ENCODE peak calls at places on chromosomes 13 and 19, in eight cellular contexts. N is astrocyte of the spinal cord, W is neural crest cell, X is transverse colon, B is AG04450, C is RWPE1, R is omental fat pad, O is Caco-2. G is an unnamed sample.

GRCh38 chr19:53977429-53977990 is 13.9 kb upstream of the CACNG6 start:
- DNase-seq in B (peak), X (peak), O (peak), N (peak), R (peak), C (peak), W (peak), G (peak)

GRCh38 chr13:97205465-97205864 is 16.7 kb upstream of the MBNL2 start:
- DNase-seq in O (no peak), N (no peak), R (no peak), C (no peak), B (no peak), W (no peak), X (no peak), G (no peak)

GRCh38 chr13:85501616-85502015 is 297.6 kb downstream of the SLITRK6 start:
- DNase-seq in O (no peak), X (no peak), C (no peak), R (no peak), W (no peak), B (no peak), N (no peak), G (no peak)

GRCh38 chr13:59532405-59532804 is 631.3 kb downstream of the DIAPH3 start:
- DNase-seq in W (no peak), R (no peak), B (no peak), C (peak), X (no peak), O (no peak), N (peak), G (no peak)

GRCh38 chr13:88937381-88937780 is 1266.2 kb downstream of the SLITRK5 start:
- DNase-seq in C (no peak), X (no peak), N (no peak), B (no peak), R (no peak), W (no peak), O (no peak), G (no peak)

GRCh38 chr13:48504606-48505369 is 28.1 kb downstream of the RCBTB2 start:
- DNase-seq in R (no peak), B (no peak), O (no peak), W (no peak), C (no peak), N (no peak), X (no peak), G (no peak)

GRCh38 chr13:113734826-113735125 is 24.2 kb upstream of the TMEM255B start:
- DNase-seq in W (no peak), R (no peak), C (no peak), N (no peak), X (no peak), B (no peak), O (no peak), G (no peak)

GRCh38 chr13:34247596-34247995 is 429.6 kb downstream of the RFC3 start:
- DNase-seq in N (no peak), R (no peak), X (no peak), W (no peak), B (no peak), O (no peak), C (no peak), G (no peak)

GRCh38 chr13:112178769-112179168 is 111.8 kb downstream of the SOX1 start:
- DNase-seq in R (no peak), N (no peak), O (no peak), X (no peak), B (no peak), W (no peak), C (no peak), G (no peak)

GRCh38 chr19:10289836-10290438 is at the start of gene ICAM5:
- DNase-seq in R (no peak), W (no peak), X (peak), B (no peak), C (peak), O (peak), N (no peak), G (no peak)

GRCh38 chr19:52535831-52536800 is 8.6 kb downstream of the ZNF808 start:
- DNase-seq in N (peak), C (peak), X (peak), B (peak), W (peak), O (no peak), R (peak), G (peak)

GRCh38 chr19:19405919-19406877 is 723 bp downstream of the GATAD2A start:
- DNase-seq in N (peak), O (peak), B (no peak), R (no peak), W (peak), C (peak), X (peak), G (peak)

GRCh38 chr19:47253467-47253881 is 2.9 kb upstream of the CCDC9 start:
- DNase-seq in W (no peak), O (no peak), X (no peak), B (peak), C (no peak), R (no peak), N (peak), G (no peak)

GRCh38 chr13:51048166-51048461 is 63.0 kb downstream of the C13orf42 start:
- DNase-seq in O (no peak), W (no peak), X (no peak), C (no peak), R (no peak), N (no peak), B (no peak), G (no peak)

GRCh38 chr13:91623151-91623550 is 224.7 kb downstream of the GPC5 start:
- DNase-seq in C (no peak), R (no peak), X (no peak), B (no peak), W (no peak), O (no peak), N (no peak), G (no peak)

GRCh38 chr13:34933349-34933748 is 8.7 kb upstream of the NBEA start:
- DNase-seq in R (no peak), W (no peak), N (no peak), O (no peak), X (no peak), B (no peak), C (no peak), G (no peak)

GRCh38 chr19:47313754-47314133 is 4.1 kb downstream of the C5AR1 start:
- DNase-seq in C (no peak), R (no peak), W (no peak), N (no peak), O (no peak), B (no peak), X (no peak), G (no peak)

GRCh38 chr19:512548-513365 is 5.5 kb downstream of the TPGS1 start:
- DNase-seq in R (no peak), N (no peak), W (no peak), C (no peak), O (no peak), B (no peak), X (no peak), G (no peak)

GRCh38 chr19:55638864-55639359 is 1.9 kb upstream of the ZNF580 start:
- DNase-seq in X (no peak), B (no peak), W (peak), R (no peak), O (peak), C (no peak), N (no peak), G (no peak)

GRCh38 chr19:11745871-11746270 is 7.1 kb upstream of the ZNF823 start:
- DNase-seq in X (no peak), B (no peak), N (no peak), O (no peak), W (no peak), C (no peak), R (no peak), G (no peak)

GRCh38 chr13:28376604-28377003 is 118.3 kb downstream of the FLT1 start:
- DNase-seq in B (no peak), R (no peak), X (no peak), C (no peak), O (no peak), W (no peak), N (no peak), G (no peak)

GRCh38 chr19:1000095-1000494 is at the start of gene GRIN3B:
- DNase-seq in O (peak), N (peak), C (peak), X (peak), W (peak), R (no peak), B (no peak), G (peak)

GRCh38 chr13:108276060-108276459 is 6.5 kb downstream of the TNFSF13B start:
- DNase-seq in X (no peak), O (no peak), R (no peak), C (no peak), N (no peak), W (no peak), B (no peak), G (no peak)

GRCh38 chr13:88217372-88217771 is 546.2 kb downstream of the SLITRK5 start:
- DNase-seq in C (no peak), O (no peak), R (no peak), W (no peak), B (no peak), N (no peak), X (no peak), G (no peak)

GRCh38 chr13:28349371-28349770 is 145.6 kb downstream of the FLT1 start:
- DNase-seq in B (no peak), W (no peak), O (no peak), N (no peak), C (no peak), R (no peak), X (no peak), G (no peak)

GRCh38 chr13:103898481-103898880 is 832.3 kb upstream of the SLC10A2 start:
- DNase-seq in W (no peak), R (no peak), C (no peak), X (no peak), B (no peak), O (no peak), N (no peak), G (no peak)

GRCh38 chr13:32594339-32594738 is 8.1 kb downstream of the PDS5B start:
- DNase-seq in O (no peak), N (peak), X (no peak), B (no peak), R (no peak), C (no peak), W (no peak), G (no peak)

GRCh38 chr13:94464771-94465170 is 14.7 kb downstream of the DCT start:
- DNase-seq in W (no peak), X (no peak), C (no peak), N (no peak), R (no peak), O (no peak), B (no peak), G (no peak)

GRCh38 chr13:32001392-32001768 is 30.2 kb upstream of the FRY start:
- DNase-seq in O (peak), C (peak), W (no peak), X (no peak), R (no peak), N (peak), B (no peak), G (no peak)

GRCh38 chr13:73835138-73835721 is 299.0 kb downstream of the KLF12 start:
- DNase-seq in N (peak), R (no peak), O (peak), B (no peak), X (no peak), C (peak), W (no peak), G (no peak)

GRCh38 chr19:14369399-14370168 is 11.7 kb upstream of the ADGRE5 start:
- DNase-seq in B (no peak), R (no peak), O (no peak), C (no peak), X (peak), W (no peak), N (peak), G (no peak)

GRCh38 chr19:37467608-37468090 is 405 bp upstream of the ZNF569 start:
- DNase-seq in X (no peak), B (no peak), N (no peak), R (peak), O (no peak), W (no peak), C (no peak), G (no peak)

GRCh38 chr13:59750860-59751259 is 412.9 kb downstream of the DIAPH3 start:
- DNase-seq in B (peak), X (no peak), C (no peak), N (peak), O (peak), R (no peak), W (peak), G (peak)

GRCh38 chr13:22451345-22451744 is 729.4 kb upstream of the SGCG start:
- DNase-seq in W (peak), O (peak), N (no peak), B (no peak), R (no peak), C (no peak), X (no peak), G (no peak)

GRCh38 chr19:47469719-47470118 is 2.0 kb downstream of the SLC8A2 start:
- DNase-seq in O (no peak), B (no peak), R (no peak), N (no peak), X (no peak), W (no peak), C (no peak), G (no peak)

GRCh38 chr19:39397360-39398296 is 6.5 kb downstream of the MED29 start:
- DNase-seq in C (peak), B (no peak), O (peak), X (peak), R (peak), W (peak), N (peak), G (peak)

GRCh38 chr13:101795460-101795859 is 343.0 kb downstream of the ITGBL1 start:
- DNase-seq in B (no peak), N (no peak), C (no peak), W (no peak), X (no peak), R (no peak), O (no peak), G (no peak)

GRCh38 chr19:16328824-16329482 is 4.3 kb downstream of the KLF2 start:
- DNase-seq in R (no peak), W (no peak), X (no peak), C (no peak), O (peak), B (no peak), N (peak), G (no peak)
- TF ChIP-seq CTCF in R (no peak), W (no peak), X (no peak), C (no peak), O (peak), B (no peak), N (peak), G (no peak)

GRCh38 chr19:33402421-33403220 is 29.1 kb downstream of the CEBPG start:
- DNase-seq in X (peak), R (no peak), N (no peak), B (no peak), O (peak), W (no peak), C (no peak), G (no peak)
- TF ChIP-seq CTCF in X (peak), R (no peak), N (no peak), B (no peak), O (peak), W (no peak), C (peak), G (no peak)

GRCh38 chr13:41061075-41061913 is at the start of gene WBP4:
- DNase-seq in O (peak), X (peak), N (peak), C (peak), R (peak), B (peak), W (peak), G (peak)
- TF ChIP-seq CTCF in O (no peak), X (peak), N (peak), C (no peak), R (no peak), B (peak), W (no peak), G (no peak)

GRCh38 chr19:5137571-5138124 is 168.7 kb downstream of the KDM4B start:
- DNase-seq in B (no peak), O (peak), R (no peak), W (no peak), N (no peak), X (no peak), C (no peak), G (no peak)
- TF ChIP-seq CTCF in B (peak), O (no peak), R (no peak), W (peak), N (peak), X (no peak), C (peak), G (peak)

GRCh38 chr13:26985285-26985878 is 186.2 kb downstream of the USP12 start:
- DNase-seq in B (peak), W (peak), C (peak), X (peak), R (peak), N (peak), O (peak), G (no peak)
- TF ChIP-seq CTCF in B (peak), W (peak), C (peak), X (peak), R (no peak), N (peak), O (peak), G (peak)

DNA sequence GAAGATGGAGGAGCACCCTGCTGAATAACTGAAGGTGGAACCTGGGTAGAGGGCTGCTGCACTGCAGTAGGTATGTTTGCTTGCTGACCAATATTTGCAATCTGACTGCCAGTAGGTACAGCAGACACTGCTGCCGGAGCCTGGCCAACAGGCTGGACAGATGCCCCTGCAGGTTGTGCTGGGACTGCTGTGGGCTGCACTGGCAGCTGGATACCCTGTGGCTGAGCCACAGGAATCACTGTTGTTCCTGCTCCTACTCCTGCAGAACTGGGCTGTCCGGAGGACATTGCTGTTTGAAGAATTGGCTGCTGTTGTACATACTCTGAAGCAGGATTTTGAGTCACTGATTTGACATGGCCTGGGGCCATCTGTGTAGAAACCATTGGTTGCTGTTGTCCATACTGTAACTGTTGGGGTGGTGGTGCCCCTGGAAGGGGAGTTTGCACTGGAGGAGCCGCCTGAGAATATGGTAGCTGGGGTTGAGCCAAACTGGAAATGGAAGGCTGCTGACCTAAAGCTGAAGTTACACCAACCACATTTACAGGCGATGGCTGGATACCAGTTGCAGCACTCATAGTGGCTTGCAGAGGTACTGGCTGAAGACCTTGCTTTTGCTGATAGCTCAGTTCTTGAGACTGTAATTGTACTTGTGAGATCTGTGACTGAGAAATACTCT is 2.2 kb downstream of the TSC22D1 start:
- DNase-seq in C (no peak), N (peak), B (no peak), R (no peak), X (no peak), W (no peak), O (peak), G (no peak)
- TF ChIP-seq CTCF in C (peak), N (peak), B (peak), R (no peak), X (peak), W (peak), O (peak), G (peak)

DNA sequence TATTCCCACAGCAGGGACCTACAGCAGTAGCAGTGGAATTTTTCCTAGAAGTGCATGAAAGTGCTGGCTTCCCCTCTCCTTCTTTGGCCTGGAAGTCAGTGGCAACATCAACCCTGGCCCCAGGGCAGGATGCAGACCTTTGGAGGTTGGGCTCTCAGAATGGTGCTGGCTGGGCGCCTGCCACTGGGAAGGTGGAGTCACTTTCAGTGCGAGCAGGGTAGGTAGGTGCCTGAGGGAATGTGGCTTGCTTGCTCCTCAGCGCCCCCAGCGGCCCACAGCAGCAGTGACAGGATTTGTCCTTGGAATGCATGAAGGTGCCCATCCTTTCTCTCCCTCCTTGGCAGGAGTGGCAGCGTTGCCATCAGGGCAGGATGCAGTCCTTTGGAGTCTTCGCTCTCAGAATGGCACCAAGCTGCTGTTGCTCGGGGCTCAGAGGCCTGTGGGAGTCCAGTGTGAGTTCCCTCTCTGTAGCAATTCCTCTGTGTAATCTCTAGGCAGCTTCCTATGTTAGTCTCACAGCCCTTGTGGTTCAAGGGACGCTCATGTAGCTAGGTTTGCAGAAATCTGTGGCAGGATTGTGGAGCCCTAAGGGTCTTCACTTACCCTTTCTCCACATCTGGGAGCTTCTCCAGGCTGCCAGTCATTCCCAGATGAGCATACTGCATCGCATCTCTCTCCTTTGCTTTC is 354.4 kb upstream of the DACH1 start:
- DNase-seq in O (peak), N (no peak), C (peak), B (no peak), R (no peak), W (peak), X (peak), G (peak)
- TF ChIP-seq CTCF in O (peak), N (peak), C (peak), B (peak), R (no peak), W (peak), X (peak), G (peak)

GRCh38 chr13:82647540-82647939 is 1234.7 kb downstream of the SLITRK1 start:
- DNase-seq in X (no peak), C (no peak), R (no peak), O (no peak), B (no peak), N (no peak), W (no peak), G (no peak)
- TF ChIP-seq CTCF in X (no peak), C (no peak), R (no peak), O (no peak), B (no peak), N (no peak), W (no peak), G (no peak)

GRCh38 chr13:109764474-109765292 is 21.7 kb downstream of the IRS2 start:
- DNase-seq in C (no peak), X (no peak), O (no peak), B (no peak), R (no peak), N (peak), W (no peak), G (no peak)
- TF ChIP-seq CTCF in C (no peak), X (no peak), O (no peak), B (no peak), R (no peak), N (peak), W (no peak), G (no peak)